ENCODE peak calls at places on chromosomes 16 and 17, in six cellular contexts. One of them, this sample, is unnamed.

GRCh38 chr16:83814654-83814985 is 6.8 kb downstream of the HSBP1 start:
- DNase-seq in mesendoderm: no peak
- DNase-seq in neuronal stem cell: no peak
- DNase-seq in H9: no peak
- DNase-seq in IMR-90: no peak
- DNase-seq in mesenchymal stem cell: no peak
- DNase-seq in this sample: no peak

GRCh38 chr16:80938035-80938927 is 68.4 kb downstream of the CMC2 start:
- DNase-seq in IMR-90: peak; percentile 94
- DNase-seq in mesenchymal stem cell: peak; percentile 37
- DNase-seq in H9: no peak
- DNase-seq in neuronal stem cell: peak; percentile 75
- DNase-seq in mesendoderm: peak; percentile 66
- DNase-seq in this sample: no peak

GRCh38 chr17:39777534-39778365 is 40.0 kb downstream of the GRB7 start:
- DNase-seq in H9: no peak
- DNase-seq in mesendoderm: no peak
- DNase-seq in mesenchymal stem cell: no peak
- DNase-seq in IMR-90: no peak
- DNase-seq in neuronal stem cell: no peak
- DNase-seq in this sample: no peak

GRCh38 chr17:45091778-45092425 is 30.8 kb downstream of the NMT1 start:
- DNase-seq in mesendoderm: no peak
- DNase-seq in H9: no peak
- DNase-seq in neuronal stem cell: no peak
- DNase-seq in mesenchymal stem cell: peak; percentile 66
- DNase-seq in IMR-90: peak; percentile 36
- DNase-seq in this sample: no peak

GRCh38 chr16:30474062-30474452 is 1.5 kb downstream of the ITGAL start:
- DNase-seq in mesendoderm: no peak
- DNase-seq in IMR-90: no peak
- DNase-seq in neuronal stem cell: no peak
- DNase-seq in mesenchymal stem cell: no peak
- DNase-seq in H9: no peak
- DNase-seq in this sample: no peak

GRCh38 chr17:4502466-4503154 is 3.9 kb downstream of the SPNS2 start:
- DNase-seq in IMR-90: no peak
- DNase-seq in H9: no peak
- DNase-seq in mesendoderm: no peak
- DNase-seq in neuronal stem cell: no peak
- DNase-seq in mesenchymal stem cell: no peak
- DNase-seq in this sample: no peak

GRCh38 chr16:53968896-53969295 is 264.9 kb downstream of the FTO start:
- DNase-seq in H9: no peak
- DNase-seq in mesenchymal stem cell: no peak
- DNase-seq in mesendoderm: no peak
- DNase-seq in neuronal stem cell: no peak
- DNase-seq in IMR-90: peak; percentile 37
- DNase-seq in this sample: no peak

GRCh38 chr16:81649561-81649960 is 129.5 kb upstream of the PLCG2 start:
- DNase-seq in mesenchymal stem cell: peak; percentile 47
- DNase-seq in H9: no peak
- DNase-seq in IMR-90: peak; percentile 23
- DNase-seq in neuronal stem cell: no peak
- DNase-seq in mesendoderm: no peak
- DNase-seq in this sample: no peak

GRCh38 chr17:55641559-55642160 is 81.0 kb downstream of the TMEM100 start:
- DNase-seq in IMR-90: peak; percentile 63
- DNase-seq in neuronal stem cell: no peak
- DNase-seq in mesenchymal stem cell: peak; percentile 81
- DNase-seq in H9: peak; percentile 69
- DNase-seq in mesendoderm: peak; percentile 95
- DNase-seq in this sample: peak; percentile 52

GRCh38 chr16:2963074-2963610 is 933 bp upstream of the KREMEN2 start:
- DNase-seq in IMR-90: no peak
- DNase-seq in H9: no peak
- DNase-seq in mesendoderm: no peak
- DNase-seq in mesenchymal stem cell: no peak
- DNase-seq in neuronal stem cell: no peak
- DNase-seq in this sample: no peak

GRCh38 chr17:81976332-81977210 is 858 bp upstream of the ASPSCR1 start:
- DNase-seq in mesendoderm: peak; percentile 70
- DNase-seq in neuronal stem cell: no peak
- DNase-seq in H9: peak; percentile 81
- DNase-seq in IMR-90: no peak
- DNase-seq in mesenchymal stem cell: peak; percentile 18
- DNase-seq in this sample: no peak

GRCh38 chr17:6666077-6666521 is 14.5 kb downstream of the C17orf100 start:
- DNase-seq in neuronal stem cell: peak; percentile 77
- DNase-seq in mesenchymal stem cell: peak; percentile 80
- DNase-seq in IMR-90: peak; percentile 79
- DNase-seq in mesendoderm: peak; percentile 87
- DNase-seq in H9: peak; percentile 90
- DNase-seq in this sample: peak; percentile 72

GRCh38 chr17:71180801-71181385 is 939.9 kb upstream of the SOX9 start:
- DNase-seq in neuronal stem cell: no peak
- DNase-seq in IMR-90: peak; percentile 52
- DNase-seq in H9: no peak
- DNase-seq in mesenchymal stem cell: peak; percentile 93
- DNase-seq in mesendoderm: no peak
- DNase-seq in this sample: no peak

GRCh38 chr17:14200354-14200753 is 36.3 kb downstream of the CDRT15 start:
- DNase-seq in IMR-90: no peak
- DNase-seq in mesendoderm: no peak
- DNase-seq in mesenchymal stem cell: no peak
- DNase-seq in neuronal stem cell: no peak
- DNase-seq in H9: no peak
- DNase-seq in this sample: no peak

GRCh38 chr17:75078097-75079022 is 9.4 kb upstream of the SLC16A5 start:
- DNase-seq in IMR-90: peak; percentile 78
- DNase-seq in mesendoderm: no peak
- DNase-seq in neuronal stem cell: no peak
- DNase-seq in mesenchymal stem cell: peak; percentile 70
- DNase-seq in H9: peak; percentile 39
- DNase-seq in this sample: no peak

GRCh38 chr17:39800540-39800939 is 62.8 kb downstream of the GRB7 start:
- DNase-seq in neuronal stem cell: no peak
- DNase-seq in H9: no peak
- DNase-seq in mesendoderm: no peak
- DNase-seq in mesenchymal stem cell: no peak
- DNase-seq in IMR-90: no peak
- DNase-seq in this sample: no peak

GRCh38 chr16:84535408-84535807 is 30.9 kb upstream of the MEAK7 start:
- DNase-seq in IMR-90: no peak
- DNase-seq in mesenchymal stem cell: no peak
- DNase-seq in neuronal stem cell: no peak
- DNase-seq in H9: no peak
- DNase-seq in mesendoderm: peak; percentile 53
- DNase-seq in this sample: no peak

GRCh38 chr17:41697122-41697962 is 8.7 kb downstream of the EIF1 start:
- DNase-seq in neuronal stem cell: no peak
- DNase-seq in mesendoderm: no peak
- DNase-seq in mesenchymal stem cell: peak; percentile 98
- DNase-seq in H9: no peak
- DNase-seq in IMR-90: peak; percentile 64
- DNase-seq in this sample: no peak

GRCh38 chr17:14748036-14748715 is 447.3 kb downstream of the HS3ST3B1 start:
- DNase-seq in mesenchymal stem cell: no peak
- DNase-seq in IMR-90: no peak
- DNase-seq in H9: no peak
- DNase-seq in neuronal stem cell: no peak
- DNase-seq in mesendoderm: no peak
- DNase-seq in this sample: no peak

GRCh38 chr16:81551821-81552304 is 107.3 kb downstream of the CMIP start:
- DNase-seq in mesenchymal stem cell: peak; percentile 70
- DNase-seq in neuronal stem cell: no peak
- DNase-seq in H9: no peak
- DNase-seq in IMR-90: peak; percentile 71
- DNase-seq in mesendoderm: no peak
- DNase-seq in this sample: no peak

DNA sequence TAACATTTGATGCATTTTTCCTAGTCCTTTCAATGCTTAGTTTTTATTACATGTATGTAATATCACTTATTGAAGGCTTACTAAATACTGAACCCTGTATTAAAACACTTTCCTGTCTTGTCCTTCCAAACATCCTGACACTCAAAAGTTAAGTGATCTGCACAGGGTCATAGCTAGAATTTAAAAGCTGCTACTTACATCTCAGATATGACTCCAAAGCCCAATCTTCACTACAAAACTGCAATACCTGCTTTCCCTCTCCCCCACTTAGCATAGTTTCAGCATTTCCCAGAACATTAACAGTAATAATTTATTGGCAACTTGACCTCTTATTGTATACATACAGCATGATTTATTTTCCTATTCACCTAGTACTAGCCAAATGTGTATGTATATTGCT is 4.3 kb upstream of the TRIM37 start:
- DNase-seq in neuronal stem cell: no peak
- DNase-seq in IMR-90: no peak
- DNase-seq in H9: no peak
- DNase-seq in mesenchymal stem cell: no peak
- DNase-seq in mesendoderm: no peak
- DNase-seq in this sample: no peak
- H2BK15ac ChIP-seq in neuronal stem cell: no peak overlapping the region
- H2BK15ac ChIP-seq in IMR-90: no peak overlapping the region
- H2BK15ac ChIP-seq in H9: no peak overlapping the region
- H2BK15ac ChIP-seq in mesenchymal stem cell: no peak overlapping the region
- H2BK15ac ChIP-seq in mesendoderm: no peak overlapping the region
- H2BK15ac ChIP-seq in this sample: no peak overlapping the region

DNA sequence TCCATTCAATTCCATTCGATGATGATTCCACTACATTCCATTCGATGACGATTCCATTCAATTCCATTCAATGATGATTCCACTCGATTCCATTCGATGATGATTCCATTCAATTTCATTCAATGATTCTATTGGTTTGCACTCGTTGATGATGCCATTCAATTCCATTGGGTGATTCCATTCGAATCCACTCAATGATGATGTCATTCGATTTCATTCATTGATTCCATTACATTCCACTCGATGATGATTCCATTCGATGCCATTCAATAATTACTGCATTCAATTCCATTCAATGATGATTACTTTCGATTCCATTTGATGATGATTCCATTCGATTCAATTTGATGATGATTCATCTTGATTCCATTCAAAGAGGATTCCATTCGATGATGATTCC is 1299.4 kb downstream of the TP53TG3F start:
- DNase-seq in neuronal stem cell: no peak
- DNase-seq in mesendoderm: no peak
- DNase-seq in IMR-90: no peak
- DNase-seq in H9: no peak
- DNase-seq in mesenchymal stem cell: no peak
- DNase-seq in this sample: no peak
- H2BK15ac ChIP-seq in neuronal stem cell: no peak overlapping the region
- H2BK15ac ChIP-seq in mesendoderm: no peak overlapping the region
- H2BK15ac ChIP-seq in IMR-90: no peak overlapping the region
- H2BK15ac ChIP-seq in H9: no peak overlapping the region
- H2BK15ac ChIP-seq in mesenchymal stem cell: no peak overlapping the region
- H2BK15ac ChIP-seq in this sample: no peak overlapping the region

GRCh38 chr16:79659352-79659751 is 58.8 kb upstream of the MAF start:
- DNase-seq in mesendoderm: no peak
- DNase-seq in neuronal stem cell: no peak
- DNase-seq in IMR-90: no peak
- DNase-seq in mesenchymal stem cell: no peak
- DNase-seq in H9: no peak
- DNase-seq in this sample: no peak

GRCh38 chr16:79656537-79657115 is 56.1 kb upstream of the MAF start:
- DNase-seq in mesendoderm: no peak
- DNase-seq in IMR-90: no peak
- DNase-seq in mesenchymal stem cell: peak; percentile 75
- DNase-seq in neuronal stem cell: no peak
- DNase-seq in H9: no peak
- DNase-seq in this sample: no peak

GRCh38 chr16:79662122-79662521 is 61.6 kb upstream of the MAF start:
- DNase-seq in H9: no peak
- DNase-seq in neuronal stem cell: no peak
- DNase-seq in mesenchymal stem cell: no peak
- DNase-seq in IMR-90: no peak
- DNase-seq in mesendoderm: no peak
- DNase-seq in this sample: no peak

GRCh38 chr16:79661578-79661977 is 61.0 kb upstream of the MAF start:
- DNase-seq in mesenchymal stem cell: no peak
- DNase-seq in H9: no peak
- DNase-seq in mesendoderm: no peak
- DNase-seq in neuronal stem cell: no peak
- DNase-seq in IMR-90: no peak
- DNase-seq in this sample: no peak

DNA sequence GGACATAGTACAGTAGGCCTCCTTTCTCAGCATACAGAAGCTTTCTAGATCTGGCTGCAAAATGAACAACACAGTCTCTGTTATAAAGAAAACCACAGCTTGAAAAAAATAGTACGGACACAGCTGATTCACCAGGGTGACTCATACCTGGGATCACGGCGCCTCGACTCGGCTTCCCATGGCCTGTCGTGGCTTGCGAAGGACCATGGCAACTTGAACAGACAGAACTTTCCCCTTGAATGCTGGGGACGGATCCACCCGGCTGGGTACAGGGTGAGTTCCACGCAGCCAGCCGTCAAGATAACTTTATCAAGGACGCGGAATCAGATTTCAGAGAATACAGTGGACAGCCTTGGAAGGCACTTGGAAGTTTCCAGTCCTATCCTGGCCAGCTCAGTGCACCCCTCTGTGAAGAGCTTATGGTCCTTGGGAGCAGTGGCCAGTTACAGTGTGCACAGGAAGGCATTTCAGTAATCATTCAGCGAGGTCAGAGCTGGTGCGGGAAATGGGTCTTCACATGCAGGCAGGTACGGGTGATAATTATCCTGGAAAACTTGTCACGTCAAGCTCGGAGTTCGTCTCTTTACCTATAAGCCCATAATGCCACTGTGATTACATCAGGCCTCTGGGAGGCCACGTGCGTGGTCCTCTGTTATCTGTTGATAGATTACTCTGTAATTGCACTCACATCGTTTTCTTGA is 57.9 kb upstream of the MAF start:
- DNase-seq in H9: no peak
- DNase-seq in mesenchymal stem cell: peak; percentile 93
- DNase-seq in mesendoderm: no peak
- DNase-seq in neuronal stem cell: no peak
- DNase-seq in IMR-90: peak; percentile 35
- DNase-seq in this sample: no peak
- H2BK15ac ChIP-seq in H9: no peak overlapping the region
- H2BK15ac ChIP-seq in mesenchymal stem cell: no peak overlapping the region
- H2BK15ac ChIP-seq in mesendoderm: no peak overlapping the region
- H2BK15ac ChIP-seq in neuronal stem cell: peak overlapping the region; percentile 18
- H2BK15ac ChIP-seq in IMR-90: no peak overlapping the region
- H2BK15ac ChIP-seq in this sample: no peak overlapping the region

GRCh38 chr17:80693511-80693910 is 148.9 kb downstream of the RPTOR start:
- DNase-seq in IMR-90: no peak
- DNase-seq in neuronal stem cell: no peak
- DNase-seq in mesenchymal stem cell: no peak
- DNase-seq in mesendoderm: no peak
- DNase-seq in H9: no peak
- DNase-seq in this sample: no peak
- H2BK15ac ChIP-seq in IMR-90: no peak overlapping the region
- H2BK15ac ChIP-seq in neuronal stem cell: no peak overlapping the region
- H2BK15ac ChIP-seq in mesenchymal stem cell: peak overlapping the region; percentile 70
- H2BK15ac ChIP-seq in mesendoderm: no peak overlapping the region
- H2BK15ac ChIP-seq in H9: no peak overlapping the region
- H2BK15ac ChIP-seq in this sample: no peak overlapping the region

GRCh38 chr17:43974541-43975315 is 21.0 kb upstream of the PYY start:
- DNase-seq in IMR-90: no peak
- DNase-seq in mesendoderm: no peak
- DNase-seq in mesenchymal stem cell: no peak
- DNase-seq in H9: no peak
- DNase-seq in neuronal stem cell: no peak
- DNase-seq in this sample: no peak
- H2BK15ac ChIP-seq in IMR-90: no peak overlapping the region
- H2BK15ac ChIP-seq in mesendoderm: no peak overlapping the region
- H2BK15ac ChIP-seq in mesenchymal stem cell: no peak overlapping the region
- H2BK15ac ChIP-seq in H9: no peak overlapping the region
- H2BK15ac ChIP-seq in neuronal stem cell: no peak overlapping the region
- H2BK15ac ChIP-seq in this sample: no peak overlapping the region

This sample was measured in H1.